ENCODE peak calls at places on chromosomes 1 and 21, in nine cellular contexts. W is A549, O is thyroid gland, X is erythroblast, V is IMR-90, H is NB4, L is breast epithelium, E is heart left ventricle, I is body of pancreas. B is an unnamed sample.

GRCh38 chr1:165114022-165114888 is 242.3 kb downstream of the LMX1A start:
- DNase-seq in W (peak), O (peak), X (peak), V (peak), H (peak), L (no peak), E (no peak), I (peak), B (no peak)

GRCh38 chr1:236143104-236143948 is 987 bp downstream of the GPR137B start:
- DNase-seq in W (no peak), O (no peak), X (peak), V (peak), H (peak), L (no peak), E (no peak), I (no peak), B (no peak)

GRCh38 chr1:64282353-64282752 is 78.9 kb downstream of the UBE2U start:
- DNase-seq in W (no peak), O (peak), X (peak), V (no peak), H (no peak), L (peak), E (no peak), I (peak), B (no peak)

GRCh38 chr1:19375621-19376020 is 63.5 kb downstream of the SLC66A1 start:
- DNase-seq in W (no peak), O (no peak), X (no peak), V (no peak), H (no peak), L (no peak), E (no peak), I (no peak), B (no peak)

GRCh38 chr21:31926498-31926897 is 53.7 kb downstream of the HUNK start:
- DNase-seq in W (no peak), O (no peak), X (no peak), V (no peak), H (no peak), L (no peak), E (no peak), I (no peak), B (no peak)

GRCh38 chr1:23867953-23868847 is at the start of gene FUCA1:
- DNase-seq in W (peak), O (peak), X (peak), V (peak), H (peak), L (peak), E (peak), I (peak), B (peak)

GRCh38 chr1:8727809-8728213 is 89.6 kb downstream of the RERE start:
- DNase-seq in W (no peak), O (peak), X (no peak), V (no peak), H (peak), L (no peak), E (no peak), I (no peak), B (no peak)

GRCh38 chr1:111553199-111553598 is 49.8 kb upstream of the ADORA3 start:
- DNase-seq in W (no peak), O (no peak), X (no peak), V (peak), H (no peak), L (no peak), E (no peak), I (no peak), B (no peak)

GRCh38 chr1:64006276-64007051 is 197.0 kb upstream of the UBE2U start:
- DNase-seq in W (peak), O (no peak), X (no peak), V (peak), H (peak), L (no peak), E (no peak), I (peak), B (no peak)

GRCh38 chr1:17605582-17606344 is 66.3 kb downstream of the ARHGEF10L start:
- DNase-seq in W (no peak), O (peak), X (no peak), V (peak), H (no peak), L (peak), E (no peak), I (peak), B (no peak)

GRCh38 chr1:3038571-3039181 is 17.4 kb downstream of the ACTRT2 start:
- DNase-seq in W (no peak), O (no peak), X (no peak), V (no peak), H (no peak), L (no peak), E (peak), I (peak), B (no peak)

GRCh38 chr21:42021751-42022430 is 11.7 kb upstream of the ZBTB21 start:
- DNase-seq in W (no peak), O (no peak), X (no peak), V (no peak), H (no peak), L (no peak), E (no peak), I (peak), B (no peak)

GRCh38 chr1:29122662-29122986 is 1.1 kb downstream of the TMEM200B start:
- DNase-seq in W (no peak), O (no peak), X (peak), V (peak), H (no peak), L (no peak), E (peak), I (no peak), B (no peak)

GRCh38 chr1:97074771-97075170 is 353.2 kb downstream of the PTBP2 start:
- DNase-seq in W (no peak), O (no peak), X (no peak), V (no peak), H (no peak), L (no peak), E (no peak), I (no peak), B (no peak)

GRCh38 chr1:37978541-37978940 is 11.3 kb downstream of the SF3A3 start:
- DNase-seq in W (no peak), O (no peak), X (no peak), V (no peak), H (no peak), L (no peak), E (no peak), I (no peak), B (no peak)

GRCh38 chr1:235588916-235589515 is 60.6 kb downstream of the GNG4 start:
- DNase-seq in W (no peak), O (no peak), X (no peak), V (peak), H (peak), L (no peak), E (no peak), I (no peak), B (no peak)

GRCh38 chr1:158714754-158715153 is 5.8 kb downstream of the OR6K3 start:
- DNase-seq in W (no peak), O (no peak), X (no peak), V (no peak), H (no peak), L (no peak), E (no peak), I (no peak), B (no peak)

GRCh38 chr1:86914998-86915736 is 732 bp downstream of the HS2ST1 start:
- DNase-seq in W (peak), O (peak), X (peak), V (peak), H (peak), L (peak), E (peak), I (peak), B (no peak)

GRCh38 chr1:215744419-215744818 is 177.3 kb downstream of the KCTD3 start:
- DNase-seq in W (no peak), O (no peak), X (no peak), V (peak), H (no peak), L (no peak), E (no peak), I (no peak), B (no peak)

GRCh38 chr1:172827301-172827700 is 168.4 kb downstream of the FASLG start:
- DNase-seq in W (no peak), O (no peak), X (no peak), V (peak), H (no peak), L (no peak), E (no peak), I (no peak), B (no peak)

GRCh38 chr1:35557118-35557610 is at the start of gene KIAA0319L:
- DNase-seq in W (peak), O (peak), X (peak), V (peak), H (no peak), L (no peak), E (peak), I (peak), B (peak)
- TF ChIP-seq POLR2A in W (peak), O (peak), X (peak), V (no peak), H (peak), L (peak), E (no peak), I (peak), B (no peak)

DNA sequence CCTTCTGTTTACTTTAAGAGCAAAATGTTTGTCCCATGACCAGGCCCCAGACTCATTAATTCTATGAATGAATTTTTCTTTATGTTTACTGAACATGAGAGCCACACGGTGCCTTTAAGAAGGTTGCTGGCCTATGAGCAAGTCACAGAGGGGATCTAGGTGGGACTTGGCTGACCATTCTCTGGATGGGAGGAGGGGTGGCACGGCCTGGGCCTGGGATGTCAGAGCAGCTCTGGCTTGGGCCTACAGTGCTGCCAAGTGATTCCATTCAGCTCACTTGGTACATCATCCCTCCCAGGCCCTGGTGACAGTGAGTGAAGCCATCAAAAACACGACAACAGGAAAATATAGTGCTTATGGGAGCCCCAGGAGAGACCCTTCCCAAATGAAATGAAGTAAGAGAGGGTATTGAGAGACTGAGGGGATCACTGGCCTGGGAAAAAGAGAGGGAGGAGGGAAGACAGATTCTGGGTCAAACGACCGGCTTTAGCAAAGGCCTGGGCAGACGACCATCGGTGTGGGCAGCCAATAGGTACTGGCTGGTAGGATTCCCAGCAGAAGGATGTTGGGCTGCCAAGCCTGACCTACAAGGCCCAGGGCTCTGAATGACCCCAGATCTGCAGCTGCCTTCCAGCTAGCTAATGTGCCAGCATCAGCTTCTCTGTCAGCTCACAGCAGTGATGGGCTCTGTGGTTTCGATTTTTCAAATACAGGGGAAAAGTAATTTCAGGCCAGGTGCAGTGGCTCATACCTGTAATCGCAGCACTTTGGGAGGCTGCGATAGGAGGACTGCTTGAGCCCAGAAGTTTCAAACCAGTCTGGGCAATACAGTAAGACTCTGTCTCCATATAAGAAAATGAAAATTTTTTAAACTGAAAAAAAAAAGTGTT is 3.3 kb downstream of the TMEM53 start:
- DNase-seq in W (no peak), O (no peak), X (no peak), V (no peak), H (no peak), L (no peak), E (no peak), I (peak), B (no peak)
- TF ChIP-seq POLR2A in W (no peak), O (no peak), X (no peak), V (no peak), H (no peak), L (no peak), E (no peak), I (no peak), B (no peak)

GRCh38 chr1:178869114-178869697 is 1.7 kb downstream of the ANGPTL1 start:
- DNase-seq in W (no peak), O (no peak), X (no peak), V (peak), H (peak), L (no peak), E (no peak), I (no peak), B (no peak)
- TF ChIP-seq POLR2A in W (no peak), O (no peak), X (no peak), V (no peak), H (no peak), L (no peak), E (no peak), I (no peak), B (no peak)

GRCh38 chr1:15848929-15849774 is 1.6 kb downstream of the SPEN start:
- DNase-seq in W (peak), O (peak), X (peak), V (peak), H (peak), L (peak), E (peak), I (peak), B (no peak)
- TF ChIP-seq POLR2A in W (no peak), O (peak), X (peak), V (peak), H (peak), L (peak), E (no peak), I (peak), B (peak)

DNA sequence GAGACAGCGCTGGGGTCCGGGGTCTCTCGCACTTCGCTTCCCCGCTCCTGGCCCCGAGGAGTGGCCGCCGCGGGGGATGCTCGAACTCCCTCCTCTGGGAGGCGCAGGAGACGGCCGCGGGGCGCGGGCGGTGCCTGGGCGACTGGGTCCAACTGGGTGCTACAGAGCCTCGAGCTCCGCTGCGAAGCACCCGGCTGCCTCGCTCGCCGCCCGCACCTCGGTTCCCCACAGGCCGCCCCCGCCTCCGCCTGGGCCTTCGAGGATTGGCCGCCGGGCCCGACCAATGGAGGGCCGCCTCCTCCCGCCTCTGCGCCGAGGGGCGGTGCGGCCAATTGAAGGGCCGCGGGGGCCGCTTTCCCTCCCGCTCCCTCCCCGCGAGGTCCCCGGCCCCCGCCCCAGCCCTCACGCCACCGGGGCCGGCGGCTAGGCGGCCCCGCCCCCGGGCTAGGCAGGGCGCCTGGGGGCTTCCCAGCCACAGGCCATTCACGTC is at the start of gene CNN3:
- DNase-seq in W (peak), O (peak), X (peak), V (peak), H (no peak), L (peak), E (peak), I (peak), B (peak)
- TF ChIP-seq POLR2A in W (peak), O (peak), X (peak), V (peak), H (no peak), L (peak), E (peak), I (peak), B (peak)

GRCh38 chr1:99647460-99647859 is 1.5 kb downstream of the PALMD start:
- DNase-seq in W (no peak), O (no peak), X (no peak), V (no peak), H (no peak), L (no peak), E (no peak), I (no peak), B (no peak)
- TF ChIP-seq POLR2A in W (no peak), O (no peak), X (no peak), V (no peak), H (no peak), L (no peak), E (no peak), I (no peak), B (no peak)

DNA sequence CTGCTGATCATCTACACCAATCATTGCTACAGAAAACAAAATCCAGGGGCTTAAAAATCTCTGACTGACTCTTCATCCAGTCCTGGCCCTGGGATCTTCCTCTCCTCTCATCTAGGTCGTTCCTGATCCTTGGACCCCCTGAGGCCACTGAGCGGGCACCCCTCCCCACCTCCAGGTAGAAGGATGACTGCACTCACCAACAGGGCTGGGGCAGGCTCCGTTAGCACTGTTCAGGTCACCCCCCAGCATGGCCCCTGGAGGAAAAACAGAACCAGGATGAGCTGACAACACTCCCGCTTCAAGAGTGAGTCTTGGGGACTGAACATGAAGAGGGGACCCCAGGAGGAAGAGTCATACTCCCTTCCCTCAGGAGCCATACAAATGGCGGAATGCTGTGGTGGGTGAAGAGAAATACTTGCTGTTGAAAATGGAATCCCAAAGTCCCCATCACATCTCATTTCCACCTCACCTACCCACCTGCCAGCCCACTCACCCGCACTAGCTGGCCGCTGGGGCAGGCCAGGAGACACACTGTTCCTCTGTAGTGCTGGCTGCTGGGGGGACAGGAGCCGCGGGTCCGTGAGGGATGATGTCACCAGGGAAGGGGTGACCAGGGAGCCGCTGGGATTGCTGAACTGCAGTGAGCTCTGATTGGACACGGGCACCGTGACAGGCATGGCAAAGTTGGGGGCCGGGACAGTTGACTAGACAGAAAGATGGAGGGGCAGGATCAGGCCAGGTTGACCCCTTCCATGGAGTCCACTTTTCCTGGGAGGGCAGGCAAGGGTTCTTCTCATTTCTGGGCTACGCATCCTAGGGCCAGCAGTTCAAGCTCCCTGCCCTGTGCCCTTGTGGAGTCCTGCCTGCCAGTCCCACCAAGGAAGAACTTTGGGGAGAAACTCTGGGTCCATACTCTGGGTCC is 21.2 kb downstream of the MEF2D start:
- DNase-seq in W (no peak), O (no peak), X (no peak), V (no peak), H (no peak), L (no peak), E (peak), I (no peak), B (no peak)
- TF ChIP-seq POLR2A in W (no peak), O (no peak), X (no peak), V (no peak), H (no peak), L (no peak), E (no peak), I (no peak), B (no peak)

GRCh38 chr1:50707824-50708223 is 252.2 kb downstream of the FAF1 start:
- DNase-seq in W (no peak), O (no peak), X (no peak), V (no peak), H (no peak), L (no peak), E (no peak), I (no peak), B (no peak)
- TF ChIP-seq POLR2A in W (no peak), O (no peak), X (no peak), V (no peak), H (no peak), L (no peak), E (no peak), I (no peak), B (no peak)

GRCh38 chr1:24980836-24981631 is 51.0 kb upstream of the RUNX3 start:
- DNase-seq in W (no peak), O (no peak), X (no peak), V (no peak), H (no peak), L (no peak), E (peak), I (no peak), B (no peak)

GRCh38 chr1:24978383-24979032 is 48.4 kb upstream of the RUNX3 start:
- DNase-seq in W (no peak), O (no peak), X (no peak), V (no peak), H (peak), L (no peak), E (peak), I (no peak), B (no peak)

GRCh38 chr1:24984300-24984699 is 54.2 kb upstream of the RUNX3 start:
- DNase-seq in W (no peak), O (no peak), X (no peak), V (no peak), H (no peak), L (no peak), E (peak), I (no peak), B (no peak)

GRCh38 chr1:24983006-24983680 is 53.1 kb upstream of the RUNX3 start:
- DNase-seq in W (no peak), O (no peak), X (no peak), V (no peak), H (no peak), L (no peak), E (peak), I (no peak), B (no peak)

GRCh38 chr1:24981632-24982007 is 51.5 kb upstream of the RUNX3 start:
- DNase-seq in W (no peak), O (no peak), X (no peak), V (no peak), H (no peak), L (no peak), E (peak), I (no peak), B (no peak)
- TF ChIP-seq POLR2A in W (no peak), O (no peak), X (no peak), V (no peak), H (no peak), L (no peak), E (no peak), I (no peak), B (no peak)

GRCh38 chr1:220990417-220991337 is 111.4 kb downstream of the HLX start:
- DNase-seq in W (no peak), O (no peak), X (peak), V (peak), H (peak), L (no peak), E (no peak), I (no peak), B (no peak)
- TF ChIP-seq POLR2A in W (no peak), O (no peak), X (no peak), V (no peak), H (no peak), L (no peak), E (no peak), I (no peak), B (no peak)

B was measured in GM12891.